ENCODE peak calls at places on chromosome 16, in seven cellular contexts. N is lung; Z is GM13976; X is IMR-90; K is PC-3; T is CD8-positive, alpha-beta T cell; O is foreskin fibroblast. P is an unnamed sample.

GRCh38 chr16:17266606-17267313 is 204.0 kb downstream of the XYLT1 start:
- DNase-seq in N (no peak), Z (no peak), X (no peak), K (no peak), T (no peak), O (no peak), P (no peak)

GRCh38 chr16:50298075-50298460 is 31.7 kb downstream of the ADCY7 start:
- DNase-seq in N (no peak), Z (no peak), X (no peak), K (no peak), T (no peak), O (no peak), P (no peak)

GRCh38 chr16:22050963-22051362 is 41.4 kb upstream of the VWA3A start:
- DNase-seq in N (no peak), Z (no peak), X (no peak), K (peak; percentile 24), T (no peak), O (no peak), P (no peak)

GRCh38 chr16:5349661-5350060 is 252.1 kb upstream of the EEF2KMT start:
- DNase-seq in N (no peak), Z (no peak), X (no peak), K (no peak), T (no peak), O (no peak), P (no peak)

GRCh38 chr16:53504161-53504663 is 1.2 kb upstream of the AKTIP start:
- DNase-seq in N (peak; percentile 61), Z (no peak), X (peak; percentile 31), K (no peak), T (peak; percentile 39), O (peak; percentile 40), P (no peak)

GRCh38 chr16:12210925-12211869 is 234.7 kb downstream of the SNX29 start:
- DNase-seq in N (no peak), Z (no peak), X (no peak), K (no peak), T (no peak), O (no peak), P (no peak)

GRCh38 chr16:79270011-79270410 is 330.5 kb downstream of the MAF start:
- DNase-seq in N (no peak), Z (no peak), X (no peak), K (no peak), T (no peak), O (no peak), P (no peak)

GRCh38 chr16:64440421-64440831 is 681.4 kb downstream of the CDH11 start:
- DNase-seq in N (no peak), Z (no peak), X (peak; percentile 99), K (peak; percentile 90), T (no peak), O (peak; percentile 94), P (peak; percentile 96)

GRCh38 chr16:51134269-51134812 is 16.7 kb downstream of the SALL1 start:
- DNase-seq in N (no peak), Z (no peak), X (no peak), K (no peak), T (no peak), O (no peak), P (no peak)

GRCh38 chr16:66468321-66468965 is 41.3 kb downstream of the BEAN1 start:
- DNase-seq in N (no peak), Z (no peak), X (no peak), K (no peak), T (no peak), O (no peak), P (no peak)

GRCh38 chr16:86910146-86910805 is 331.9 kb downstream of the FOXL1 start:
- DNase-seq in N (no peak), Z (no peak), X (no peak), K (no peak), T (no peak), O (no peak), P (no peak)

GRCh38 chr16:13856811-13857511 is 63.0 kb upstream of the ERCC4 start:
- DNase-seq in N (no peak), Z (no peak), X (no peak), K (no peak), T (no peak), O (no peak), P (no peak)

GRCh38 chr16:54993496-54993895 is 62.8 kb downstream of the IRX5 start:
- DNase-seq in N (no peak), Z (no peak), X (no peak), K (no peak), T (no peak), O (no peak), P (no peak)

GRCh38 chr16:49158029-49158642 is 123.5 kb downstream of the CBLN1 start:
- DNase-seq in N (no peak), Z (peak; percentile 18), X (peak; percentile 33), K (peak; percentile 45), T (no peak), O (no peak), P (no peak)

GRCh38 chr16:27284865-27285675 is 16.5 kb upstream of the NSMCE1 start:
- DNase-seq in N (no peak), Z (no peak), X (no peak), K (no peak), T (no peak), O (no peak), P (no peak)

GRCh38 chr16:86567701-86568571 is 1.3 kb downstream of the FOXC2 start:
- DNase-seq in N (no peak), Z (no peak), X (peak; percentile 39), K (no peak), T (no peak), O (no peak), P (no peak)

GRCh38 chr16:29316673-29317237 is 89.8 kb downstream of the NPIPB11 start:
- DNase-seq in N (no peak), Z (no peak), X (peak; percentile 21), K (no peak), T (no peak), O (no peak), P (no peak)

GRCh38 chr16:7316266-7316888 is 16.3 kb upstream of the RBFOX1 start:
- DNase-seq in N (no peak), Z (no peak), X (no peak), K (no peak), T (no peak), O (no peak), P (no peak)

GRCh38 chr16:77212736-77213541 is 13.7 kb downstream of the SYCE1L start:
- DNase-seq in N (peak; percentile 57), Z (peak; percentile 86), X (no peak), K (peak; percentile 44), T (peak; percentile 76), O (no peak), P (no peak)

GRCh38 chr16:26985100-26986065 is 81.3 kb upstream of the C16orf82 start:
- DNase-seq in N (no peak), Z (no peak), X (no peak), K (no peak), T (no peak), O (no peak), P (no peak)

GRCh38 chr16:21233521-21234150 is at the start of gene ANKS4B:
- DNase-seq in N (no peak), Z (no peak), X (no peak), K (no peak), T (no peak), O (no peak), P (no peak)

DNA sequence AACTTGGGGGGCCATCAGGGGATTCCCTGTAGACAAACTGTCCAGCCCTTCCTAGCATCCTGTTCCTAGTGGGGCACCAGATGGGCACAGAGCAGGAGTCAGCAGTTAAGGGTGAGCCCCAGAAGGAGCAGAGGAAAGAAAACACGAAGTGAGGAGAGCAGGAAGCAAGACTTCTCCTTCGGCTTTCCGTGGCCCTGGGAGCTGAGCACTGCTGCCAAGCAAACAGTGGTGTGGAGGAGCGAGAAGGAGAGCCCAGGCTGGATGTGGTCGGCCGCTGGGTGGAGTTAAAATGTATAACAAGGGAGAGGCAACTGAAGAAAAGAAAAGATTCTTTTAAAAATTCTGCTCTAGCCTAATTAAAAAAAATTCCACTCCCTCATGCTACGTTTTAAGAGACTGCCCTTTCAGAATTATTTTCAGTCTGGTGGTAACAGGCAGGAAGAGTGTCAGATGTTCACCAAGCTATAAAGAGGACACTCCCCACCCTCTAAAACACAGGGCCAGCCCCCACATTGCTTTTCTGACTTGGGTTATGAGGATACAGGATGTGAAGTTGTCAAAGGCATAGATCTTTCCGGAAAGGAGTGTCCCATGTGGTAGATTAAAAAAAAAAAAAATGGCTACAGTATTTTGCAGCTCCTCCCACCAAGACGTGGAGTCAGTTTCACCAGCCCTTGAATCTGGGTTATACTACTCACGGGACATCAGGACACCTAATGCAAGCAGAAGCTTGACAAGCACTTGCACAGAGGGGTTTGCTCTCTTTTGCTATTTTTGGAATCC is 74.9 kb upstream of the ZFHX3 start:
- DNase-seq in N (no peak), Z (no peak), X (no peak), K (no peak), T (no peak), O (no peak), P (no peak)
- TF ChIP-seq CTCF in N (no peak), Z (no peak), X (no peak), K (no peak), T (no peak), O (no peak), P (no peak)

GRCh38 chr16:9225527-9226316 is 134.3 kb downstream of the HAPSTR1 start:
- DNase-seq in N (no peak), Z (no peak), X (no peak), K (peak; percentile 6), T (no peak), O (no peak), P (no peak)
- TF ChIP-seq CTCF in N (no peak), Z (no peak), X (peak; percentile 22), K (peak; percentile 37), T (no peak), O (peak; percentile 23), P (peak; percentile 24)

DNA sequence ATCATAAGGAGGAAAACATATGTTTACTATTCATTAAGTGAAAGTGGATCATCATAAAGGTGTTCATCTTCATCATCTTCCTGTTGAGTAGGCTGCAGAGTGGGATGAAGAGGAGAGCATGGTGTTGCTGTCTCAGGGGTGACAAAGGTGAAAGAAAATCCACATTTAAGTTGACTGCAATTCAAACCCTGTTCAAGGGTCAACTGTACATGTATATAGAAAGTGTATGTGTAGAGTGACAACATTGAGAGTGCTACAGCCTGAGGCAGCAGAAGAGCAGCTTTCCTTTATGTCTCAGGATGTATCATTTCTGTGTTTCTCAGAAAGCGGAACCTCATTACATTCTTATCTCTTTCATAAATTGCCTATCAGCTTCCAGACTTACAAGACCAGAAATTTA is 17.2 kb downstream of the ORC6 start:
- DNase-seq in N (no peak), Z (no peak), X (no peak), K (no peak), T (no peak), O (no peak), P (no peak)
- TF ChIP-seq CTCF in N (no peak), Z (no peak), X (no peak), K (no peak), T (no peak), O (no peak), P (no peak)

GRCh38 chr16:1983544-1984346 is at the start of gene GFER:
- DNase-seq in N (peak; percentile 89), Z (peak; percentile 98), X (peak; percentile 93), K (peak; percentile 86), T (peak; percentile 62), O (peak; percentile 94), P (peak; percentile 83)

GRCh38 chr16:1984347-1985225 is 593 bp downstream of the GFER start:
- DNase-seq in N (no peak), Z (no peak), X (peak; percentile 13), K (no peak), T (no peak), O (no peak), P (no peak)

GRCh38 chr16:1983053-1983543 is 895 bp upstream of the GFER start:
- DNase-seq in N (no peak), Z (no peak), X (no peak), K (no peak), T (no peak), O (no peak), P (no peak)

GRCh38 chr16:1987198-1987597 is 2.6 kb upstream of the SYNGR3 start:
- DNase-seq in N (no peak), Z (no peak), X (no peak), K (no peak), T (no peak), O (no peak), P (no peak)

GRCh38 chr16:1985466-1986150 is 1.6 kb downstream of the GFER start:
- DNase-seq in N (no peak), Z (no peak), X (no peak), K (peak; percentile 44), T (no peak), O (no peak), P (no peak)
- TF ChIP-seq CTCF in N (no peak), Z (no peak), X (no peak), K (no peak), T (no peak), O (no peak), P (no peak)